ENCODE peak calls at places on chromosomes 16 and 17, in seven cellular contexts. E, F, U, B, T, S and X are unnamed samples.

GRCh38 chr17:39027440-39028035 is 60.3 kb upstream of the FBXO47 start:
- DNase-seq in E (no peak), F (no peak), U (peak), B (no peak), T (no peak), S (no peak), X (no peak)

GRCh38 chr16:48963306-48963705 is 318.3 kb downstream of the CBLN1 start:
- DNase-seq in E (no peak), F (no peak), U (no peak), B (no peak), T (peak), S (peak), X (no peak)

GRCh38 chr17:72397687-72398086 is 276.9 kb downstream of the SOX9 start:
- DNase-seq in E (no peak), F (no peak), U (no peak), B (no peak), T (peak), S (no peak), X (no peak)

GRCh38 chr16:87132361-87133014 is 184.7 kb downstream of the C16orf95 start:
- DNase-seq in E (no peak), F (no peak), U (no peak), B (no peak), T (peak), S (no peak), X (no peak)

GRCh38 chr17:73588291-73589095 is 55.8 kb downstream of the SDK2 start:
- DNase-seq in E (no peak), F (no peak), U (no peak), B (no peak), T (no peak), S (no peak), X (no peak)

GRCh38 chr17:80512233-80512632 is 32.4 kb upstream of the RPTOR start:
- DNase-seq in E (no peak), F (no peak), U (peak), B (no peak), T (peak), S (peak), X (no peak)

GRCh38 chr17:35520043-35520442 is 17.4 kb downstream of the SLFN12L start:
- DNase-seq in E (no peak), F (no peak), U (no peak), B (no peak), T (no peak), S (no peak), X (no peak)

GRCh38 chr16:24609740-24610420 is 70.5 kb downstream of the RBBP6 start:
- DNase-seq in E (peak), F (peak), U (peak), B (peak), T (peak), S (no peak), X (peak)

GRCh38 chr17:52140601-52141000 is 17.9 kb downstream of the CA10 start:
- DNase-seq in E (no peak), F (no peak), U (no peak), B (no peak), T (no peak), S (no peak), X (no peak)

GRCh38 chr16:69329369-69330285 is 761 bp downstream of the PDF start:
- DNase-seq in E (no peak), F (no peak), U (no peak), B (no peak), T (no peak), S (no peak), X (peak)

GRCh38 chr16:29978564-29979270 is 5.0 kb downstream of the TAOK2 start:
- DNase-seq in E (no peak), F (no peak), U (no peak), B (no peak), T (no peak), S (no peak), X (no peak)

GRCh38 chr16:64882385-64882784 is 239.5 kb downstream of the CDH11 start:
- DNase-seq in E (no peak), F (peak), U (no peak), B (no peak), T (no peak), S (no peak), X (no peak)

GRCh38 chr16:19330801-19331484 is 45.4 kb downstream of the CLEC19A start:
- DNase-seq in E (peak), F (no peak), U (no peak), B (no peak), T (peak), S (peak), X (no peak)

GRCh38 chr17:79160980-79161621 is 86.5 kb downstream of the ENGASE start:
- DNase-seq in E (no peak), F (no peak), U (no peak), B (no peak), T (no peak), S (no peak), X (no peak)

GRCh38 chr16:50155925-50156324 is 2.8 kb downstream of the TENT4B start:
- DNase-seq in E (no peak), F (no peak), U (no peak), B (no peak), T (no peak), S (no peak), X (no peak)

GRCh38 chr17:33099252-33099651 is 107.6 kb downstream of the SPACA3 start:
- DNase-seq in E (no peak), F (no peak), U (no peak), B (no peak), T (no peak), S (no peak), X (no peak)

GRCh38 chr16:85326113-85326793 is 214.0 kb upstream of the CIBAR2 start:
- DNase-seq in E (no peak), F (no peak), U (no peak), B (no peak), T (peak), S (no peak), X (no peak)

GRCh38 chr16:77289331-77289809 is 90.2 kb downstream of the SYCE1L start:
- DNase-seq in E (no peak), F (no peak), U (no peak), B (no peak), T (peak), S (peak), X (no peak)

GRCh38 chr17:45289316-45290268 is 27.2 kb downstream of the MAP3K14 start:
- DNase-seq in E (peak), F (no peak), U (peak), B (no peak), T (no peak), S (no peak), X (no peak)

GRCh38 chr17:74219576-74220133 is 6.3 kb downstream of the TTYH2 start:
- DNase-seq in E (no peak), F (no peak), U (no peak), B (no peak), T (no peak), S (no peak), X (no peak)

GRCh38 chr16:8931864-8932263 is 31.8 kb downstream of the USP7 start:
- DNase-seq in E (peak), F (no peak), U (no peak), B (no peak), T (peak), S (peak), X (no peak)

GRCh38 chr17:76384987-76385891 is 830 bp downstream of the SPHK1 start:
- DNase-seq in E (peak), F (peak), U (peak), B (no peak), T (peak), S (peak), X (no peak)

GRCh38 chr16:1108299-1109252 is 12.5 kb upstream of the C1QTNF8 start:
- DNase-seq in E (peak), F (no peak), U (no peak), B (peak), T (peak), S (no peak), X (peak)

DNA sequence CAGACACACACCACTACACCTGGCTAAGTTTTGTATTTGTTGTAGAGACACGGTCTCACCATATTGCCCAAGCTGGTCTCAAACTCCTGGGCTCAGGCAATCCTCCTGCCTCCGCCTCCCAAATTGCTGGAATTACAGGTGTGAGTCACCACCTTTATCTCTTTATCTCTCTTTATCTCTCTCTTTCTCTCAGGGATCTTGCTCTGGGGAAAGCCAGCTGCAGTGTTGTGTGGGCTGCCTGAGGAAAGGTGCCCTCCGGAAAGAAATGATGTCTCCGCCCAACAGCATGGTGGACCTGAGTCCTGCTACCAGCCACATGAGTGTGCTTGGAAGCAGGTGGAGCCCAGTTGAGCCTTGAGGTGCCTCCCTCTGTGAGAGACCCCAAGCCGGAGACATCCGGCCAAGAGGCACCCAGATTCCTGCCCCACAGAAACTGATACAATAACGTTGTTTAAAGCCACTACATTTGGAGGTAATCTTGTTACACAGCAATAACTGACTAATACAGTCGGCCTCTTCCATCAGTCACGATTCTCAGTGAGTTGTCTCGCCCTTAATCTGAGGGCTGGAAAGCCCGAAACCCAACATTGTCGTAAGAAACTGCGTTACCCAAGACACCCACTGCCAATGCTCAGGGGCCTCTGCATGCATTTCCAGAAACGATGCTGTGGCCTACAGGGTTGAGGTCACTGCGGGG is 68.0 kb upstream of the RPH3AL start:
- DNase-seq in E (no peak), F (no peak), U (no peak), B (no peak), T (no peak), S (no peak), X (no peak)
- H3K4me3 ChIP-seq in E (no peak), F (no peak), U (no peak), B (no peak), T (no peak), S (no peak), X (no peak)

GRCh38 chr16:31700530-31701388 is 172.8 kb upstream of the ZNF267 start:
- DNase-seq in E (peak), F (peak), U (peak), B (peak), T (peak), S (peak), X (peak)
- TF ChIP-seq POLR2A in E (no peak), F (peak), U (no peak), B (no peak), T (no peak), S (peak), X (peak)

GRCh38 chr16:53213542-53213941 is 158.8 kb downstream of the CHD9 start:
- DNase-seq in E (no peak), F (no peak), U (no peak), B (no peak), T (no peak), S (no peak), X (no peak)
- H3K4me3 ChIP-seq in E (no peak), F (no peak), U (no peak), B (no peak), T (no peak), S (no peak), X (no peak)

GRCh38 chr16:66044616-66045015 is 321.9 kb upstream of the CDH5 start:
- DNase-seq in E (no peak), F (no peak), U (no peak), B (no peak), T (no peak), S (no peak), X (peak)

GRCh38 chr16:66044089-66044488 is 322.4 kb upstream of the CDH5 start:
- DNase-seq in E (no peak), F (no peak), U (no peak), B (no peak), T (no peak), S (no peak), X (no peak)

GRCh38 chr16:66043326-66043725 is 323.2 kb upstream of the CDH5 start:
- DNase-seq in E (no peak), F (no peak), U (no peak), B (no peak), T (no peak), S (no peak), X (no peak)

GRCh38 chr16:66041907-66042306 is 324.6 kb upstream of the CDH5 start:
- DNase-seq in E (no peak), F (no peak), U (no peak), B (no peak), T (no peak), S (no peak), X (no peak)

DNA sequence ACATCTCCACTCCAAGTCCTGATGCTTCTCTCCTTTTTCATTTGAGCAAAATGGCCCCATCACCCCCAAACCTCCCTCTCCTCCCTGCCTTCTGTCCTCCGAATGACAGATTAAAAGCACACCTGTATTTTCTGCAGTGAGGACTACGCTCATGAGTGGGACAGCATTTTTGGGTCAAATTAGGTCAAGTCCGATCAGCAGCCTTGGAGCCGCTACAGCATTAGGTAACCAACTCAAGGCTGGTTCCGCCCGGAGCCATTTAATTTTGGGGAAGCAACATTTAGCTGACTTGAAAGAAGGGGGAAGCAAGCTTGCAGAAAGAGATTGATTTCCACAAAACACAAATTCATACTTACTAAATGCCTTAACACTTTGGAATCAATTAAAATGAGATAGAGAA is 324.1 kb upstream of the CDH5 start:
- DNase-seq in E (no peak), F (no peak), U (no peak), B (no peak), T (no peak), S (no peak), X (no peak)
- TF ChIP-seq POLR2A in E (no peak), F (no peak), U (no peak), B (no peak), T (no peak), S (no peak), X (no peak)

GRCh38 chr16:56988948-56989945 is at the start of gene NLRC5:
- DNase-seq in E (peak), F (peak), U (peak), B (peak), T (peak), S (peak), X (peak)
- H3K4me3 ChIP-seq in E (peak), F (peak), U (peak), B (peak), T (peak), S (peak), X (peak)

DNA sequence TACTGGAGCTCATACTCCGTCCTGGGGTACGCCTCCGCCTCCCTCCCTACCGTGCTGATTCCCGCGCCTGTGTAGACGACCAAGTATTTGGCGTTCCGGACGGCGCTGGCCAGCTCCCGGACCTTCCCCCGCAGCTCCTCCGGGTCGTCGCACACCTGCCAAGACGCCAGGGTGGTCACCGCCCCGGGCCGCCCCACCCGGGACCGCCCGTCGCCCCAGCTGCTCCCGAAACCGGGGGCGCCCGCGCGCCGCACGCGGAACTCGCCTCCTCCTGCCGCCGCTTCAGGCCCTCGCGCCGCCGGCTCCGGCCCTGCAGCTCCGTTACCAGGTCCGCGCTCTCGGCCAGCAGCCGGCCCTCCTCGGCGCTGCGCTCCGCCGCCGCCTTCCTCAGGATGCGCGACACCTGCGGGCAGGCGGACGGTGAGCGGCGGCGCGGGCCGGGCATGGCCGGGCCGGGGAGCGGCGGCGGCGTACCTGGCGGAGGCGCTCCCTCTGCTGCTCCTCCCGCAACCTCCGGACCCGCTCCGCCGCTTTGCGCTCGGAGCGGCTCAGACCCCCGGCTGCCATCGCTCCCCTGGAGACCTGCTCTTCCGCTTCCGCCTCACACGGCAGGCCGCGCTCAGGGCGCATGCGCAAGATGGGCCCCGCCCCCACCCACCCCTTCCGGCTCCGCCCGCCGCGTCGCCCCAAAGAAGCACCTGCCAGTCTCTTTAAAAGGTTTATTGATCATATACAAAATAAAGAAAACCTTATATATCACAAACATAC is at the start of gene SIRT7:
- DNase-seq in E (peak), F (peak), U (no peak), B (no peak), T (peak), S (peak), X (peak)
- TF ChIP-seq POLR2A in E (no peak), F (peak), U (peak), B (no peak), T (no peak), S (peak), X (peak)